ENCODE peak calls at places on chromosomes 1 and 21, in nine cellular contexts. One of them, this sample, is unnamed.

GRCh38 chr1:17094664-17095063 is 24.6 kb downstream of the PADI2 start:
- DNase-seq in upper lobe of right lung: no peak
- DNase-seq in mesendoderm: no peak
- DNase-seq in tibial artery: no peak
- DNase-seq in uterus: no peak
- DNase-seq in body of pancreas: no peak
- DNase-seq in esophagus muscularis mucosa: no peak
- DNase-seq in K562: no peak
- DNase-seq in colonic mucosa: no peak
- DNase-seq in this sample: no peak

GRCh38 chr1:155591770-155592169 is 18.2 kb upstream of the MSTO1 start:
- DNase-seq in colonic mucosa: peak
- DNase-seq in tibial artery: no peak
- DNase-seq in K562: peak
- DNase-seq in mesendoderm: peak
- DNase-seq in esophagus muscularis mucosa: no peak
- DNase-seq in body of pancreas: no peak
- DNase-seq in upper lobe of right lung: no peak
- DNase-seq in uterus: no peak
- DNase-seq in this sample: peak

GRCh38 chr1:184326278-184326677 is 60.6 kb upstream of the C1orf21 start:
- DNase-seq in body of pancreas: no peak
- DNase-seq in K562: no peak
- DNase-seq in esophagus muscularis mucosa: no peak
- DNase-seq in mesendoderm: no peak
- DNase-seq in uterus: no peak
- DNase-seq in upper lobe of right lung: no peak
- DNase-seq in tibial artery: no peak
- DNase-seq in colonic mucosa: peak
- DNase-seq in this sample: no peak

GRCh38 chr1:208230668-208231529 is 13.3 kb downstream of the PLXNA2 start:
- DNase-seq in tibial artery: no peak
- DNase-seq in esophagus muscularis mucosa: no peak
- DNase-seq in uterus: no peak
- DNase-seq in colonic mucosa: no peak
- DNase-seq in mesendoderm: no peak
- DNase-seq in body of pancreas: no peak
- DNase-seq in upper lobe of right lung: peak
- DNase-seq in K562: no peak
- DNase-seq in this sample: no peak

GRCh38 chr1:230826166-230826875 is 42.0 kb downstream of the C1orf198 start:
- DNase-seq in tibial artery: no peak
- DNase-seq in esophagus muscularis mucosa: peak
- DNase-seq in body of pancreas: no peak
- DNase-seq in mesendoderm: no peak
- DNase-seq in uterus: no peak
- DNase-seq in colonic mucosa: no peak
- DNase-seq in K562: no peak
- DNase-seq in upper lobe of right lung: no peak
- DNase-seq in this sample: no peak

GRCh38 chr1:38865112-38865715 is 5.6 kb upstream of the RRAGC start:
- DNase-seq in upper lobe of right lung: no peak
- DNase-seq in tibial artery: no peak
- DNase-seq in K562: no peak
- DNase-seq in esophagus muscularis mucosa: no peak
- DNase-seq in body of pancreas: no peak
- DNase-seq in colonic mucosa: no peak
- DNase-seq in mesendoderm: no peak
- DNase-seq in uterus: no peak
- DNase-seq in this sample: no peak

GRCh38 chr1:203592156-203592555 is 34.5 kb upstream of the ATP2B4 start:
- DNase-seq in colonic mucosa: no peak
- DNase-seq in upper lobe of right lung: no peak
- DNase-seq in mesendoderm: peak
- DNase-seq in esophagus muscularis mucosa: no peak
- DNase-seq in K562: no peak
- DNase-seq in tibial artery: no peak
- DNase-seq in uterus: peak
- DNase-seq in body of pancreas: peak
- DNase-seq in this sample: peak

GRCh38 chr1:98653186-98653585 is 8.3 kb upstream of the SNX7 start:
- DNase-seq in uterus: no peak
- DNase-seq in esophagus muscularis mucosa: no peak
- DNase-seq in colonic mucosa: no peak
- DNase-seq in upper lobe of right lung: no peak
- DNase-seq in tibial artery: no peak
- DNase-seq in body of pancreas: no peak
- DNase-seq in mesendoderm: no peak
- DNase-seq in K562: no peak
- DNase-seq in this sample: no peak

GRCh38 chr1:228463559-228464455 is 23.4 kb upstream of the RNF187 start:
- DNase-seq in upper lobe of right lung: no peak
- DNase-seq in mesendoderm: peak
- DNase-seq in uterus: no peak
- DNase-seq in K562: peak
- DNase-seq in esophagus muscularis mucosa: no peak
- DNase-seq in tibial artery: no peak
- DNase-seq in body of pancreas: no peak
- DNase-seq in colonic mucosa: peak
- DNase-seq in this sample: peak

GRCh38 chr21:33994373-33994772 is 78.8 kb upstream of the ATP5PO start:
- DNase-seq in K562: no peak
- DNase-seq in esophagus muscularis mucosa: no peak
- DNase-seq in mesendoderm: no peak
- DNase-seq in colonic mucosa: no peak
- DNase-seq in uterus: no peak
- DNase-seq in tibial artery: no peak
- DNase-seq in upper lobe of right lung: no peak
- DNase-seq in body of pancreas: no peak
- DNase-seq in this sample: no peak

GRCh38 chr1:180893614-180894013 is 19.1 kb upstream of the KIAA1614 start:
- DNase-seq in esophagus muscularis mucosa: no peak
- DNase-seq in colonic mucosa: no peak
- DNase-seq in tibial artery: no peak
- DNase-seq in K562: no peak
- DNase-seq in body of pancreas: no peak
- DNase-seq in uterus: no peak
- DNase-seq in upper lobe of right lung: no peak
- DNase-seq in mesendoderm: no peak
- DNase-seq in this sample: peak

GRCh38 chr1:221868894-221869293 is 127.0 kb upstream of the DUSP10 start:
- DNase-seq in tibial artery: no peak
- DNase-seq in K562: no peak
- DNase-seq in upper lobe of right lung: no peak
- DNase-seq in mesendoderm: no peak
- DNase-seq in colonic mucosa: no peak
- DNase-seq in esophagus muscularis mucosa: no peak
- DNase-seq in uterus: no peak
- DNase-seq in body of pancreas: no peak
- DNase-seq in this sample: no peak

GRCh38 chr1:110328274-110328673 is 10.9 kb upstream of the RBM15 start:
- DNase-seq in tibial artery: no peak
- DNase-seq in uterus: no peak
- DNase-seq in esophagus muscularis mucosa: no peak
- DNase-seq in K562: peak
- DNase-seq in upper lobe of right lung: no peak
- DNase-seq in mesendoderm: no peak
- DNase-seq in body of pancreas: no peak
- DNase-seq in colonic mucosa: no peak
- DNase-seq in this sample: no peak

GRCh38 chr1:114530224-114530623 is 19.2 kb upstream of the TRIM33 start:
- DNase-seq in body of pancreas: no peak
- DNase-seq in esophagus muscularis mucosa: no peak
- DNase-seq in tibial artery: no peak
- DNase-seq in upper lobe of right lung: no peak
- DNase-seq in uterus: no peak
- DNase-seq in mesendoderm: no peak
- DNase-seq in colonic mucosa: no peak
- DNase-seq in K562: no peak
- DNase-seq in this sample: no peak

GRCh38 chr1:38558055-38558454 is 301.5 kb downstream of the RRAGC start:
- DNase-seq in esophagus muscularis mucosa: no peak
- DNase-seq in tibial artery: no peak
- DNase-seq in uterus: no peak
- DNase-seq in body of pancreas: no peak
- DNase-seq in mesendoderm: peak
- DNase-seq in upper lobe of right lung: no peak
- DNase-seq in colonic mucosa: no peak
- DNase-seq in K562: no peak
- DNase-seq in this sample: no peak

GRCh38 chr1:145999321-146000024 is 3.1 kb upstream of the TXNIP start:
- DNase-seq in uterus: peak
- DNase-seq in colonic mucosa: no peak
- DNase-seq in mesendoderm: no peak
- DNase-seq in K562: no peak
- DNase-seq in tibial artery: peak
- DNase-seq in upper lobe of right lung: no peak
- DNase-seq in body of pancreas: peak
- DNase-seq in esophagus muscularis mucosa: no peak
- DNase-seq in this sample: no peak
- H3K4me3 ChIP-seq in uterus: peak
- H3K4me3 ChIP-seq in colonic mucosa: no peak
- H3K4me3 ChIP-seq in mesendoderm: no peak
- H3K4me3 ChIP-seq in K562: no peak
- H3K4me3 ChIP-seq in tibial artery: peak
- H3K4me3 ChIP-seq in upper lobe of right lung: peak
- H3K4me3 ChIP-seq in body of pancreas: no peak
- H3K4me3 ChIP-seq in esophagus muscularis mucosa: peak
- H3K4me3 ChIP-seq in this sample: no peak

DNA sequence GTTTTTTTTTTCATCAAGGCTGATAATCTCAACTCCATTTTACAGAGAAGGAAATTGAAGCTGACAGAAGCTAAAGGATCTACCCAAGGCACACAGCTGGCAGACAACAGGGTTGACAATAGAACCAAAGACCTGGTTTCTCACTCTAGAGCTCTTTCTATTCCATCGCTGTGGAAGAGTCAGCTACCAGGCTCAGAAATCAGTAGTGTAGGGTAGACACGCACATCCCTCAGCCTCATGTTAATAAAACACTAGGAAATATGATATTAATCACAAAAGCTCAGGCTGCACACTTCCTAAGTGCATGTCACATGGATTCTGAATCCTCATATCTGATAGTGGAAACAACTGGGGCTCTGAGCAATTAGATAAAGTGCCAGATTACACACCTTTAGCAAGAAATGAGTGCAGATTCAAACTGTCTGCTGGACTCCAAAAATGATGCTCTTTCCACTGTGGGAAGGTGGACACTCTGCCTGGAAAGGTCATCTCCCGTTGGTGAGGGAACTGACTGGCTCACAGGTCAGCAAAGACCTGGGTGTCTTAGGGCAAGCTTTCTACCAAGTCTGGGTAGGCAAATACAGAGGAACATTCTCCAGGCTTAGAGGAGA is 139.1 kb downstream of the TGFBR3 start:
- DNase-seq in esophagus muscularis mucosa: no peak
- DNase-seq in uterus: no peak
- DNase-seq in upper lobe of right lung: no peak
- DNase-seq in body of pancreas: no peak
- DNase-seq in tibial artery: no peak
- DNase-seq in K562: no peak
- DNase-seq in colonic mucosa: no peak
- DNase-seq in mesendoderm: no peak
- DNase-seq in this sample: no peak
- H3K27ac ChIP-seq in esophagus muscularis mucosa: peak
- H3K27ac ChIP-seq in uterus: peak
- H3K27ac ChIP-seq in upper lobe of right lung: no peak
- H3K27ac ChIP-seq in body of pancreas: no peak
- H3K27ac ChIP-seq in tibial artery: no peak
- H3K27ac ChIP-seq in K562: no peak
- H3K27ac ChIP-seq in colonic mucosa: no peak
- H3K27ac ChIP-seq in mesendoderm: no peak
- H3K27ac ChIP-seq in this sample: no peak

DNA sequence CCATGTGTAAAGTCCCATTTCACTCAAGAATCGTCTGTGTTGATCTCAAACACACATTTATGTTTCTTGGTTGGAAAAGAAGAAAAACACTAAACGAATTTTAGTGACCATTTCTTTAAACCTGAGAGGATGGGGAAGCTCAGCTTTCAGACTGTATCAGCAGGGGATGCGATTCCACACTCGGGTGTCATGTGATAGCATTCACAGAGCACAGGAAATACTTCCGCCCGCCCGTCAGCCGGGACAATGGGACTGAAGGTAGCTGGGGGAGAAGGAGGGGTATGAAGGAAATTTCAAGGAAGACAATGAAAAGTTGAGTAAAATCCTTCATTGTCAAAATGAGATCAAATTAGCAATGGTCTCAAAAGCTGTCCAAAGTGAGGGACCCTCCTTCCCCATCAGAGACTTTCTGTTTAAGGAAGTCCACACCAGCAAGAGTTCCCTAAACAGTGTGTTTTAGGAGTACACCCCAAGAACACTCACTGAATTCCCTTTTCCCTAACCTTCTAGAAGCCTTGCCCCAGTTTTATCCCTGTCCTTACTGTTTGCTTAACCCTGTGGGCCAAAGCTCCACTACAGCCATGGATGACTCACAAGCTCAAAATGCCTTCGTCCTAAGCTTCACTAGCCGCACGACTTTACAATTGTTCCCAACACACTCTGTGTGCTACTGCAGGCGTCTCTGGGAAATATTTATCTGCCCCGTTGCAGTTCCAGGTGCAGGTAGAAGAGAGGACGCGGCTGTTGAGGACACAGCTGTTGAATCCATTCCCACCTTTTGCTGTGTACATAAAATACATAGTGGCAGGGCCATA is 51.4 kb upstream of the SIM2 start:
- DNase-seq in uterus: no peak
- DNase-seq in tibial artery: no peak
- DNase-seq in esophagus muscularis mucosa: no peak
- DNase-seq in body of pancreas: no peak
- DNase-seq in K562: no peak
- DNase-seq in upper lobe of right lung: peak
- DNase-seq in mesendoderm: peak
- DNase-seq in colonic mucosa: no peak
- DNase-seq in this sample: peak
- H3K4me3 ChIP-seq in uterus: no peak
- H3K4me3 ChIP-seq in tibial artery: no peak
- H3K4me3 ChIP-seq in esophagus muscularis mucosa: no peak
- H3K4me3 ChIP-seq in body of pancreas: no peak
- H3K4me3 ChIP-seq in K562: no peak
- H3K4me3 ChIP-seq in upper lobe of right lung: no peak
- H3K4me3 ChIP-seq in mesendoderm: no peak
- H3K4me3 ChIP-seq in colonic mucosa: no peak
- H3K4me3 ChIP-seq in this sample: no peak

DNA sequence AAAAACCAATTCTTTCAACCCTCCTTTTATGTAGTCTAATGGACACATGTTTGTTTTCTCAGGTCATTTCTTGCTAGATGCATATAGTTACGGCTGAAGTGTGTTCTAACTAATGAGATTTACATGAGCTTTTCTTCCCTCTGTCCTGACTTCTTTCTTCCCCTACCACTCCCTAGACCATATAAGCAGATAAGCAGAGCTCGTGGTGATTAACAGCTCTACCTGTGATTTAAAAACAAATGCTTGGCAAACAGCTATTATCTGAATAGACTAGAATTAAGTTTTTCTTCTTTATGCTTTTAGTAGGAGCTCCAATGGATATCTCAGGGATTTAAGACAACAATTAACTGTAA is 18.6 kb downstream of the KHDRBS1 start:
- DNase-seq in tibial artery: no peak
- DNase-seq in upper lobe of right lung: no peak
- DNase-seq in body of pancreas: no peak
- DNase-seq in colonic mucosa: no peak
- DNase-seq in uterus: no peak
- DNase-seq in mesendoderm: no peak
- DNase-seq in esophagus muscularis mucosa: no peak
- DNase-seq in K562: no peak
- DNase-seq in this sample: no peak
- H3K27ac ChIP-seq in tibial artery: peak
- H3K27ac ChIP-seq in upper lobe of right lung: no peak
- H3K27ac ChIP-seq in body of pancreas: no peak
- H3K27ac ChIP-seq in colonic mucosa: no peak
- H3K27ac ChIP-seq in uterus: peak
- H3K27ac ChIP-seq in mesendoderm: no peak
- H3K27ac ChIP-seq in esophagus muscularis mucosa: peak
- H3K27ac ChIP-seq in K562: no peak
- H3K27ac ChIP-seq in this sample: no peak